ENCODE peak calls at places on chromosomes 1 and 21, in seven cellular contexts. C, H, Q, G, F, I and D are unnamed samples.

GRCh38 chr1:26315874-26316850 is 1.6 kb upstream of the CD52 start:
- DNase-seq in C (no peak), H (peak; percentile 46), Q (peak; percentile 38), G (no peak), F (no peak), I (no peak), D (no peak)

GRCh38 chr1:236089046-236089773 is 24.3 kb upstream of the NID1 start:
- DNase-seq in C (no peak), H (no peak), Q (no peak), G (no peak), F (no peak), I (peak; percentile 69), D (no peak)

GRCh38 chr1:177490240-177490639 is 319.5 kb downstream of the BRINP2 start:
- DNase-seq in C (no peak), H (no peak), Q (peak; percentile 2), G (no peak), F (no peak), I (no peak), D (no peak)

GRCh38 chr1:3483801-3484444 is 29.5 kb downstream of the ARHGEF16 start:
- DNase-seq in C (peak; percentile 72), H (peak; percentile 88), Q (peak; percentile 98), G (peak; percentile 78), F (peak; percentile 67), I (peak; percentile 28), D (peak; percentile 53)

GRCh38 chr1:87231703-87232363 is 96.8 kb upstream of the LMO4 start:
- DNase-seq in C (no peak), H (no peak), Q (no peak), G (no peak), F (no peak), I (no peak), D (no peak)

GRCh38 chr1:6822530-6823359 is 37.5 kb downstream of the CAMTA1 start:
- DNase-seq in C (no peak), H (no peak), Q (no peak), G (peak; percentile 51), F (peak; percentile 76), I (no peak), D (peak; percentile 70)

GRCh38 chr1:31796707-31797106 is 19.1 kb downstream of the SPOCD1 start:
- DNase-seq in C (no peak), H (no peak), Q (peak; percentile 22), G (no peak), F (no peak), I (peak; percentile 22), D (no peak)

GRCh38 chr1:234920843-234921140 is 207.8 kb downstream of the TOMM20 start:
- DNase-seq in C (no peak), H (no peak), Q (no peak), G (no peak), F (no peak), I (no peak), D (no peak)

GRCh38 chr1:79497193-79497773 is 490.8 kb upstream of the ADGRL4 start:
- DNase-seq in C (no peak), H (peak; percentile 12), Q (peak; percentile 36), G (no peak), F (no peak), I (peak; percentile 59), D (peak; percentile 65)

GRCh38 chr1:225834417-225835329 is 24.7 kb downstream of the EPHX1 start:
- DNase-seq in C (no peak), H (no peak), Q (no peak), G (no peak), F (no peak), I (peak; percentile 52), D (peak; percentile 61)

GRCh38 chr1:98103617-98104284 is 182.9 kb upstream of the DPYD start:
- DNase-seq in C (no peak), H (no peak), Q (no peak), G (no peak), F (no peak), I (peak; percentile 50), D (peak; percentile 31)

GRCh38 chr1:22041505-22041904 is 11.0 kb upstream of the CDC42 start:
- DNase-seq in C (no peak), H (no peak), Q (no peak), G (no peak), F (no peak), I (no peak), D (no peak)

GRCh38 chr1:183812686-183813569 is 8.0 kb downstream of the RGL1 start:
- DNase-seq in C (no peak), H (no peak), Q (peak; percentile 19), G (peak; percentile 54), F (no peak), I (peak; percentile 75), D (peak; percentile 62)

GRCh38 chr21:39673736-39674135 is 61.0 kb downstream of the B3GALT5 start:
- DNase-seq in C (no peak), H (no peak), Q (peak; percentile 61), G (no peak), F (no peak), I (no peak), D (no peak)

GRCh38 chr1:51329443-51330325 is 678 bp downstream of the TTC39A start:
- DNase-seq in C (peak; percentile 92), H (no peak), Q (no peak), G (peak; percentile 79), F (peak; percentile 83), I (no peak), D (no peak)

GRCh38 chr1:30263888-30264671 is 459.3 kb downstream of the MATN1 start:
- DNase-seq in C (no peak), H (no peak), Q (no peak), G (no peak), F (no peak), I (no peak), D (no peak)

GRCh38 chr1:169836198-169836597 is 41.5 kb upstream of the METTL18 start:
- DNase-seq in C (no peak), H (no peak), Q (no peak), G (no peak), F (no peak), I (no peak), D (no peak)
- H3K4me3 ChIP-seq in C (no peak overlapping the region), H (no peak overlapping the region), Q (no peak overlapping the region), G (no peak overlapping the region), F (no peak overlapping the region), I (no peak overlapping the region), D (no peak overlapping the region)

GRCh38 chr1:9061252-9061948 is 8.0 kb downstream of the SLC2A5 start:
- DNase-seq in C (no peak), H (no peak), Q (no peak), G (peak; percentile 60), F (no peak), I (peak; percentile 57), D (no peak)
- H3K4me3 ChIP-seq in C (no peak overlapping the region), H (no peak overlapping the region), Q (no peak overlapping the region), G (no peak overlapping the region), F (no peak overlapping the region), I (no peak overlapping the region), D (no peak overlapping the region)

DNA sequence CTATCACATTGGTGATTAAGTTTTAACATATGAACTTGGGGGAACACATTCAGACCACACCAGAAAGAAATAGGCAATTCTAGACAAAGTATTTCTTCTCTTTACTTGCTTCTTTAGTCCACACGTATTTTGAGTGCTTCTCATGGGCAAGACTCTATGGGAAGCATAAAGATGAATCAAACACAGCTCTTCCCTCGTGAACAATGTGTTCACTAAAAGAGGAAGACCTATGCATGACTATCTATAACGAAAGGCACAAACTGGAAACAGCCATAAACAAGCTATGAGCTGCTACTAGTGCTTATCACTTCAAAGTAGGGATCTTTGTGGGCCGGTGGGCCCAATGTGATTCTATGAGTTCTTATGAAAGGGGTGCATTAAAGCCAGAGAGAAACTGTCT is 53.0 kb upstream of the PRDX6 start:
- DNase-seq in C (no peak), H (no peak), Q (no peak), G (no peak), F (no peak), I (no peak), D (no peak)
- H3K4me3 ChIP-seq in C (no peak overlapping the region), H (no peak overlapping the region), Q (no peak overlapping the region), G (no peak overlapping the region), F (no peak overlapping the region), I (no peak overlapping the region), D (no peak overlapping the region)

GRCh38 chr1:218516526-218516925 is 171.4 kb downstream of the TGFB2 start:
- DNase-seq in C (no peak), H (no peak), Q (no peak), G (no peak), F (no peak), I (peak; percentile 22), D (peak; percentile 55)
- H3K4me3 ChIP-seq in C (no peak overlapping the region), H (no peak overlapping the region), Q (no peak overlapping the region), G (no peak overlapping the region), F (no peak overlapping the region), I (no peak overlapping the region), D (no peak overlapping the region)

GRCh38 chr1:112855152-112855836 is 100.7 kb downstream of the SLC16A1 start:
- DNase-seq in C (no peak), H (no peak), Q (peak; percentile 14), G (no peak), F (no peak), I (no peak), D (no peak)

GRCh38 chr1:112852934-112853333 is 103.1 kb downstream of the SLC16A1 start:
- DNase-seq in C (no peak), H (no peak), Q (no peak), G (no peak), F (no peak), I (no peak), D (no peak)

GRCh38 chr1:112852276-112852675 is 103.7 kb downstream of the SLC16A1 start:
- DNase-seq in C (no peak), H (no peak), Q (no peak), G (no peak), F (no peak), I (no peak), D (no peak)

GRCh38 chr1:112849967-112850641 is 105.9 kb downstream of the SLC16A1 start:
- DNase-seq in C (no peak), H (no peak), Q (peak; percentile 82), G (no peak), F (no peak), I (peak; percentile 19), D (no peak)

GRCh38 chr1:112849425-112849966 is 106.5 kb downstream of the SLC16A1 start:
- DNase-seq in C (no peak), H (no peak), Q (peak; percentile 87), G (peak; percentile 55), F (no peak), I (peak; percentile 34), D (peak; percentile 52)
- H3K4me3 ChIP-seq in C (peak overlapping the region; percentile 28), H (no peak overlapping the region), Q (peak overlapping the region; percentile 44), G (peak overlapping the region; percentile 24), F (peak overlapping the region; percentile 41), I (peak overlapping the region; percentile 52), D (peak overlapping the region; percentile 43)

DNA sequence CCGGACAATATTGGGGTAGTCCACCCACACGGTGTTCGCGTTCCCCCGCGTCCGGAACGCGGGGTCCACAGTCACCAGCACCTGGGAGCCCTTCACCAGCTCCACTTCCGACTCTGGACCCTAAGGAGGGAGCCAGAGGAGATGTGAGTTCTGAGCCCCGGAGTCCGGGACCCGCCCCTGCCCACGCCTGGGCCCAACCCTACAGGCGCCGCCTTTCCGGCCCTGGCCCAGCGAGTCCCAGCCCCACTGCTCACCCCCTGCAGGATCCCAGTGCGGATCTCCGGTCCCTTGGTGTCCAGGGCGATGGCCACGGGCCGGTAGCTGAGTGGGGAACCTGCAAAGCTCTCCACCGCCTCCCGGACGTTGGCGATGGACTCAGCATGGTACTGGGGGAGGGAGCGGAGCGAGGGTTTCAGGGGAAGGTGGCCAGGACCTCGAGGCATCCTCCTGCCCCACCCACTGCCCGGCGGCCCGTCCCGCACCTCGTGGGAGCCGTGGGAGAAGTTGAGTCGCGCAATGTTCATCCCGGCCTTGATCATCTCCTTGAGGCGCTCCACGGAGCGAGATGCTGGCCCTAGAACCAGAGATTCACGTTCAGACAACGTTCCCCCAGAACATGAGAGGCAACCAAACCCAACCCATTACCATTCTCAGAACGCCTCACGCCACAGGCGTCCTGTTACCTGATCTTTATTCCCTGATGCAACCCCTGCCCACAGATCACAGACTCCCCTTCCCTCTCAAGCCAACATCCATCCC is 5.9 kb downstream of the PKLR start:
- DNase-seq in C (no peak), H (no peak), Q (peak; percentile 80), G (no peak), F (no peak), I (no peak), D (no peak)
- H3K4me3 ChIP-seq in C (no peak overlapping the region), H (no peak overlapping the region), Q (peak overlapping the region; percentile 77), G (no peak overlapping the region), F (no peak overlapping the region), I (peak overlapping the region; percentile 1), D (no peak overlapping the region)